ENCODE peak calls at places on chromosomes 4 and X, in four cellular contexts. S, Z, J and B are unnamed samples.
A peak's percentile ranks its signal among the peaks of the same experiment; 100 is the strongest.

GRCh38 chr4:90403781-90404180 is 276.6 kb downstream of the CCSER1 start:
- DNase-seq in S (peak; percentile 39), Z (no peak), J (no peak), B (no peak)

GRCh38 chrX:627995-628394 is 2.6 kb upstream of the SHOX start:
- DNase-seq in S (no peak), Z (no peak), J (no peak), B (no peak)

GRCh38 chr4:123025398-123025797 is 103.0 kb upstream of the NUDT6 start:
- DNase-seq in S (no peak), Z (no peak), J (no peak), B (no peak)

GRCh38 chr4:23937173-23937572 is 47.3 kb upstream of the PPARGC1A start:
- DNase-seq in S (no peak), Z (no peak), J (no peak), B (no peak)

GRCh38 chr4:150906987-150907633 is 108.0 kb downstream of the LRBA start:
- DNase-seq in S (no peak), Z (no peak), J (no peak), B (no peak)

GRCh38 chr4:163959932-163960331 is 465.4 kb downstream of the TMA16 start:
- DNase-seq in S (no peak), Z (no peak), J (no peak), B (no peak)

GRCh38 chrX:274904-275475 is 6.2 kb upstream of the PLCXD1 start:
- DNase-seq in S (no peak), Z (no peak), J (no peak), B (peak; percentile 45)

GRCh38 chr4:53928825-53929224 is 135.6 kb downstream of the CHIC2 start:
- DNase-seq in S (no peak), Z (no peak), J (no peak), B (no peak)

GRCh38 chr4:37922323-37922722 is 31.4 kb downstream of the TBC1D1 start:
- DNase-seq in S (peak; percentile 71), Z (no peak), J (no peak), B (no peak)

GRCh38 chr4:184475096-184475461 is 729 bp upstream of the IRF2 start:
- DNase-seq in S (peak; percentile 41), Z (peak; percentile 46), J (no peak), B (peak; percentile 88)

GRCh38 chr4:2451036-2451520 is 17.8 kb upstream of the RNF4 start:
- DNase-seq in S (no peak), Z (no peak), J (no peak), B (peak; percentile 39)

GRCh38 chrX:115625577-115626301 is 64.8 kb downstream of the PLS3 start:
- DNase-seq in S (no peak), Z (no peak), J (no peak), B (no peak)

GRCh38 chr4:98932539-98932938 is 3.6 kb upstream of the EIF4E start:
- DNase-seq in S (peak; percentile 84), Z (no peak), J (no peak), B (peak; percentile 80)

GRCh38 chr4:106694232-106694631 is 325.7 kb upstream of the GIMD1 start:
- DNase-seq in S (no peak), Z (no peak), J (no peak), B (no peak)

GRCh38 chr4:88147799-88148217 is 10.6 kb downstream of the ABCG2 start:
- DNase-seq in S (no peak), Z (no peak), J (no peak), B (no peak)

GRCh38 chr4:7451800-7452199 is 17.1 kb upstream of the PSAPL1 start:
- DNase-seq in S (no peak), Z (no peak), J (no peak), B (no peak)

GRCh38 chr4:40916218-40916555 is 166.4 kb downstream of the NSUN7 start:
- DNase-seq in S (peak; percentile 65), Z (no peak), J (no peak), B (peak; percentile 82)

GRCh38 chrX:25202827-25203226 is 187.1 kb upstream of the ARX start:
- DNase-seq in S (no peak), Z (no peak), J (no peak), B (no peak)

GRCh38 chrX:148501121-148502066 is 977 bp downstream of the AFF2 start:
- DNase-seq in S (peak; percentile 13), Z (no peak), J (no peak), B (peak; percentile 78)

GRCh38 chr4:1623390-1623789 is 60.7 kb downstream of the FAM53A start:
- DNase-seq in S (no peak), Z (no peak), J (no peak), B (no peak)

GRCh38 chr4:124123181-124123580 is 589.4 kb downstream of the ANKRD50 start:
- DNase-seq in S (no peak), Z (no peak), J (no peak), B (no peak)

GRCh38 chr4:2256156-2256731 is 5.7 kb downstream of the MXD4 start:
- DNase-seq in S (no peak), Z (no peak), J (no peak), B (peak; percentile 77)

GRCh38 chr4:97395980-97396562 is 747.2 kb downstream of the STPG2 start:
- DNase-seq in S (peak; percentile 10), Z (no peak), J (peak; percentile 52), B (no peak)

GRCh38 chr4:158333820-158334219 is 123.5 kb downstream of the TMEM144 start:
- DNase-seq in S (no peak), Z (no peak), J (no peak), B (no peak)

GRCh38 chr4:144666539-144667175 is 20.7 kb downstream of the HHIP start:
- DNase-seq in S (peak; percentile 73), Z (no peak), J (no peak), B (no peak)